ENCODE peak calls at places on chromosomes 13 and 19, in six cellular contexts. U is aorta; E is AG09319; F is HTR-8/SVneo; M is CD8-positive, alpha-beta memory T cell; Y is DMS153. H is an unnamed sample.
A peak's percentile ranks its signal among the peaks of the same experiment; 100 is the strongest.

GRCh38 chr19:53123400-53123799 is 9.3 kb downstream of the ZNF415 start:
- DNase-seq in U (no peak), E (no peak), F (no peak), M (no peak), Y (no peak), H (no peak)

GRCh38 chr13:76903544-76904162 is 17.4 kb upstream of the KCTD12 start:
- DNase-seq in U (peak; percentile 72), E (no peak), F (no peak), M (peak; percentile 46), Y (peak; percentile 57), H (peak; percentile 85)

GRCh38 chr13:38758278-38758677 is 71.4 kb downstream of the FREM2 start:
- DNase-seq in U (no peak), E (no peak), F (no peak), M (no peak), Y (no peak), H (no peak)

GRCh38 chr13:23449386-23450162 is 16.1 kb upstream of the SACS start:
- DNase-seq in U (no peak), E (no peak), F (no peak), M (no peak), Y (no peak), H (no peak)

GRCh38 chr13:68708336-68708908 is 1399.2 kb upstream of the ATXN8OS start:
- DNase-seq in U (no peak), E (no peak), F (no peak), M (no peak), Y (no peak), H (no peak)

GRCh38 chr19:17989425-17990094 is 18.4 kb upstream of the ARRDC2 start:
- DNase-seq in U (no peak), E (no peak), F (no peak), M (no peak), Y (no peak), H (no peak)

GRCh38 chr13:74907788-74908187 is 574.2 kb downstream of the TBC1D4 start:
- DNase-seq in U (no peak), E (no peak), F (no peak), M (no peak), Y (no peak), H (no peak)

GRCh38 chr13:94706854-94707399 is 5.4 kb downstream of the SOX21 start:
- DNase-seq in U (no peak), E (no peak), F (no peak), M (no peak), Y (no peak), H (no peak)

GRCh38 chr19:1468274-1469199 is 10.5 kb downstream of the C19orf25 start:
- DNase-seq in U (no peak), E (no peak), F (no peak), M (no peak), Y (no peak), H (no peak)

GRCh38 chr19:15583346-15583745 is 31.7 kb upstream of the CYP4F8 start:
- DNase-seq in U (no peak), E (no peak), F (no peak), M (no peak), Y (no peak), H (no peak)

GRCh38 chr19:48663667-48664066 is 9.2 kb downstream of the NTN5 start:
- DNase-seq in U (no peak), E (no peak), F (no peak), M (no peak), Y (no peak), H (peak; percentile 51)

GRCh38 chr13:92768592-92768991 is 458.0 kb upstream of the GPC6 start:
- DNase-seq in U (no peak), E (no peak), F (no peak), M (no peak), Y (no peak), H (no peak)

GRCh38 chr13:21986602-21987001 is 315.7 kb downstream of the FGF9 start:
- DNase-seq in U (peak; percentile 73), E (no peak), F (no peak), M (no peak), Y (no peak), H (peak; percentile 89)

GRCh38 chr19:12913871-12914690 is 5.0 kb downstream of the SYCE2 start:
- DNase-seq in U (no peak), E (no peak), F (no peak), M (peak; percentile 26), Y (peak; percentile 52), H (no peak)

GRCh38 chr19:41807176-41807575 is 10.8 kb downstream of the CEACAM3 start:
- DNase-seq in U (no peak), E (no peak), F (no peak), M (no peak), Y (no peak), H (no peak)

GRCh38 chr19:14333101-14333871 is 48.0 kb upstream of the ADGRE5 start:
- DNase-seq in U (no peak), E (no peak), F (peak; percentile 79), M (no peak), Y (no peak), H (peak; percentile 81)

GRCh38 chr19:50379602-50380001 is 3.3 kb downstream of the NR1H2 start:
- DNase-seq in U (no peak), E (no peak), F (no peak), M (no peak), Y (no peak), H (no peak)

GRCh38 chr19:11322269-11323024 is 17.0 kb downstream of the RAB3D start:
- DNase-seq in U (no peak), E (no peak), F (no peak), M (no peak), Y (no peak), H (no peak)

H was measured in posterior vena cava.